ENCODE peak calls at places on chromosomes 7 and 10, in four cellular contexts. One of them, this sample, is unnamed.

GRCh38 chr10:29104661-29105369 is 184.1 kb upstream of the LYZL1 start:
- ATAC-seq in lower lobe of right lung: no peak
- ATAC-seq in foreskin keratinocyte: no peak
- ATAC-seq in activated B cell treated with CpG ODN at 0.5 μM for 24 hours: no peak
- ATAC-seq in this sample: no peak

GRCh38 chr7:134836447-134836846 is 57.0 kb downstream of the CALD1 start:
- ATAC-seq in lower lobe of right lung: no peak
- ATAC-seq in foreskin keratinocyte: no peak
- ATAC-seq in activated B cell treated with CpG ODN at 0.5 μM for 24 hours: no peak
- ATAC-seq in this sample: no peak

GRCh38 chr10:37680243-37680683 is 177.1 kb downstream of the ZNF248 start:
- ATAC-seq in lower lobe of right lung: no peak
- ATAC-seq in foreskin keratinocyte: no peak
- ATAC-seq in activated B cell treated with CpG ODN at 0.5 μM for 24 hours: no peak
- ATAC-seq in this sample: no peak

GRCh38 chr10:80664071-80664680 is 126.5 kb downstream of the SH2D4B start:
- ATAC-seq in lower lobe of right lung: peak
- ATAC-seq in foreskin keratinocyte: peak
- ATAC-seq in activated B cell treated with CpG ODN at 0.5 μM for 24 hours: no peak
- ATAC-seq in this sample: no peak

GRCh38 chr7:45924283-45924682 is 3.2 kb upstream of the IGFBP3 start:
- ATAC-seq in lower lobe of right lung: no peak
- ATAC-seq in foreskin keratinocyte: peak
- ATAC-seq in activated B cell treated with CpG ODN at 0.5 μM for 24 hours: no peak
- ATAC-seq in this sample: no peak

GRCh38 chr10:23630880-23631279 is 192.0 kb downstream of the OTUD1 start:
- ATAC-seq in lower lobe of right lung: no peak
- ATAC-seq in foreskin keratinocyte: no peak
- ATAC-seq in activated B cell treated with CpG ODN at 0.5 μM for 24 hours: no peak
- ATAC-seq in this sample: no peak

GRCh38 chr10:93859049-93859655 is 34.6 kb upstream of the SLC35G1 start:
- ATAC-seq in lower lobe of right lung: no peak
- ATAC-seq in foreskin keratinocyte: no peak
- ATAC-seq in activated B cell treated with CpG ODN at 0.5 μM for 24 hours: no peak
- ATAC-seq in this sample: no peak

GRCh38 chr7:93310346-93310745 is 78.2 kb downstream of the VPS50 start:
- ATAC-seq in lower lobe of right lung: no peak
- ATAC-seq in foreskin keratinocyte: peak
- ATAC-seq in activated B cell treated with CpG ODN at 0.5 μM for 24 hours: no peak
- ATAC-seq in this sample: no peak

GRCh38 chr7:26439502-26440252 is 148.0 kb downstream of the SNX10 start:
- ATAC-seq in lower lobe of right lung: no peak
- ATAC-seq in foreskin keratinocyte: no peak
- ATAC-seq in activated B cell treated with CpG ODN at 0.5 μM for 24 hours: no peak
- ATAC-seq in this sample: no peak

GRCh38 chr7:28195925-28196324 is 15.3 kb upstream of the JAZF1 start:
- ATAC-seq in lower lobe of right lung: no peak
- ATAC-seq in foreskin keratinocyte: no peak
- ATAC-seq in activated B cell treated with CpG ODN at 0.5 μM for 24 hours: no peak
- ATAC-seq in this sample: no peak

GRCh38 chr7:22865607-22865970 is 42.9 kb upstream of the TOMM7 start:
- ATAC-seq in lower lobe of right lung: no peak
- ATAC-seq in foreskin keratinocyte: no peak
- ATAC-seq in activated B cell treated with CpG ODN at 0.5 μM for 24 hours: no peak
- ATAC-seq in this sample: no peak

GRCh38 chr10:62734781-62735463 is 69.6 kb upstream of the ADO start:
- ATAC-seq in lower lobe of right lung: no peak
- ATAC-seq in foreskin keratinocyte: no peak
- ATAC-seq in activated B cell treated with CpG ODN at 0.5 μM for 24 hours: no peak
- ATAC-seq in this sample: no peak

GRCh38 chr7:82080254-82080924 is 310.5 kb upstream of the HGF start:
- ATAC-seq in lower lobe of right lung: no peak
- ATAC-seq in foreskin keratinocyte: no peak
- ATAC-seq in activated B cell treated with CpG ODN at 0.5 μM for 24 hours: no peak
- ATAC-seq in this sample: no peak

GRCh38 chr10:59143550-59143949 is 32.9 kb upstream of the PHYHIPL start:
- ATAC-seq in lower lobe of right lung: no peak
- ATAC-seq in foreskin keratinocyte: no peak
- ATAC-seq in activated B cell treated with CpG ODN at 0.5 μM for 24 hours: no peak
- ATAC-seq in this sample: no peak

GRCh38 chr10:48343871-48344598 is 37.6 kb downstream of the MAPK8 start:
- ATAC-seq in lower lobe of right lung: no peak
- ATAC-seq in foreskin keratinocyte: no peak
- ATAC-seq in activated B cell treated with CpG ODN at 0.5 μM for 24 hours: no peak
- ATAC-seq in this sample: no peak

GRCh38 chr10:86872757-86873156 is 84.7 kb downstream of the MMRN2 start:
- ATAC-seq in lower lobe of right lung: peak
- ATAC-seq in foreskin keratinocyte: no peak
- ATAC-seq in activated B cell treated with CpG ODN at 0.5 μM for 24 hours: no peak
- ATAC-seq in this sample: no peak

GRCh38 chr7:114508096-114508495 is 93.5 kb downstream of the FOXP2 start:
- ATAC-seq in lower lobe of right lung: no peak
- ATAC-seq in foreskin keratinocyte: peak
- ATAC-seq in activated B cell treated with CpG ODN at 0.5 μM for 24 hours: no peak
- ATAC-seq in this sample: no peak

GRCh38 chr7:2936891-2937580 is 92.9 kb upstream of the GNA12 start:
- ATAC-seq in lower lobe of right lung: no peak
- ATAC-seq in foreskin keratinocyte: no peak
- ATAC-seq in activated B cell treated with CpG ODN at 0.5 μM for 24 hours: no peak
- ATAC-seq in this sample: no peak

GRCh38 chr7:40437498-40437897 is 302.7 kb downstream of the SUGCT start:
- ATAC-seq in lower lobe of right lung: peak
- ATAC-seq in foreskin keratinocyte: peak
- ATAC-seq in activated B cell treated with CpG ODN at 0.5 μM for 24 hours: no peak
- ATAC-seq in this sample: no peak

GRCh38 chr10:118369806-118370205 is 27.7 kb upstream of the FAM204A start:
- ATAC-seq in lower lobe of right lung: peak
- ATAC-seq in foreskin keratinocyte: peak
- ATAC-seq in activated B cell treated with CpG ODN at 0.5 μM for 24 hours: no peak
- ATAC-seq in this sample: no peak

GRCh38 chr7:107937514-107937913 is 46.5 kb downstream of the DLD start:
- ATAC-seq in lower lobe of right lung: no peak
- ATAC-seq in foreskin keratinocyte: peak
- ATAC-seq in activated B cell treated with CpG ODN at 0.5 μM for 24 hours: no peak
- ATAC-seq in this sample: no peak

GRCh38 chr7:120834726-120835125 is 23.2 kb downstream of the TSPAN12 start:
- ATAC-seq in lower lobe of right lung: no peak
- ATAC-seq in foreskin keratinocyte: no peak
- ATAC-seq in activated B cell treated with CpG ODN at 0.5 μM for 24 hours: no peak
- ATAC-seq in this sample: no peak

GRCh38 chr7:34086064-34086463 is 180.7 kb downstream of the BMPER start:
- ATAC-seq in lower lobe of right lung: no peak
- ATAC-seq in foreskin keratinocyte: no peak
- ATAC-seq in activated B cell treated with CpG ODN at 0.5 μM for 24 hours: no peak
- ATAC-seq in this sample: no peak

GRCh38 chr7:122006687-122007086 is 133.7 kb downstream of the PTPRZ1 start:
- ATAC-seq in lower lobe of right lung: no peak
- ATAC-seq in foreskin keratinocyte: peak
- ATAC-seq in activated B cell treated with CpG ODN at 0.5 μM for 24 hours: no peak
- ATAC-seq in this sample: no peak

This sample was measured in stimulated activated memory B cell treated with anti-CD40 and anti-IgM and Interleukin-4, amounts not matched to agents 10 μg/mL and 1 μg/mL and 100 μg/mL, for 72 hours.